ENCODE peak calls at places on chromosomes 4 and X, in nine cellular contexts. U is body of pancreas; H is upper lobe of right lung; Z is CD8-positive, alpha-beta T cell; S is spleen; R is left ventricle myocardium inferior; X is uterus; B is heart right ventricle; D is lung. L is an unnamed sample. For H3K4me1 and H3K9me3, the result is how much of the 10 kb centered on the place peaks cover.

GRCh38 chr4:102263024-102263787 is 82.1 kb downstream of the SLC39A8 start:
- DNase-seq in D (no peak), B (no peak), U (no peak), X (no peak), S (no peak), Z (no peak), H (no peak), R (no peak), L (no peak)

GRCh38 chr4:156581693-156582092 is 389.9 kb downstream of the PDGFC start:
- DNase-seq in X (no peak), S (no peak), U (no peak), H (no peak), R (no peak), Z (no peak), D (no peak), B (no peak), L (no peak)

GRCh38 chrX:41148553-41148952 is 63.3 kb downstream of the USP9X start:
- DNase-seq in H (no peak), U (no peak), S (no peak), X (no peak), D (no peak), Z (no peak), R (no peak), B (no peak), L (no peak)

GRCh38 chr4:80197132-80197573 is at the start of gene PRDM8:
- DNase-seq in B (no peak), Z (peak), D (no peak), U (no peak), X (no peak), S (peak), R (no peak), H (no peak), L (no peak)

GRCh38 chr4:55358668-55359067 is 12.6 kb downstream of the SRD5A3 start:
- DNase-seq in H (no peak), R (no peak), Z (no peak), B (no peak), X (no peak), D (no peak), S (no peak), U (no peak), L (no peak)

GRCh38 chrX:75892749-75893148 is 107.7 kb upstream of the MAGEE2 start:
- DNase-seq in S (no peak), H (no peak), U (no peak), B (no peak), Z (no peak), X (no peak), D (no peak), R (no peak), L (no peak)

GRCh38 chr4:40916218-40916555 is 166.4 kb downstream of the NSUN7 start:
- DNase-seq in B (no peak), R (no peak), D (no peak), U (no peak), X (no peak), H (no peak), Z (no peak), S (no peak), L (no peak)

GRCh38 chr4:68736813-68737212 is 66.4 kb upstream of the UGT2B15 start:
- DNase-seq in S (no peak), H (no peak), Z (no peak), X (no peak), B (no peak), U (no peak), D (no peak), R (no peak), L (no peak)

GRCh38 chr4:91243132-91243531 is 1060.6 kb upstream of the GRID2 start:
- DNase-seq in Z (no peak), U (no peak), X (no peak), B (peak), R (peak), S (no peak), H (peak), D (peak), L (no peak)

GRCh38 chrX:264634-265455 is 16.3 kb upstream of the PLCXD1 start:
- DNase-seq in H (peak), S (peak), X (no peak), Z (no peak), U (peak), R (no peak), B (no peak), D (no peak), L (no peak)
- H3K4me1 ChIP-seq in H (under half), S (under half), X (under half), Z (under half), U (under half), R (under half), B (under half), D (under half), L (under half)

GRCh38 chrX:66016905-66017658 is 22.8 kb downstream of the VSIG4 start:
- DNase-seq in H (no peak), D (no peak), R (no peak), B (no peak), S (no peak), X (no peak), U (no peak), Z (no peak), L (no peak)
- TF ChIP-seq CTCF in H (no peak), D (no peak), R (no peak), B (no peak), S (no peak), X (no peak), U (no peak), Z (no peak), L (no peak)

GRCh38 chr4:9946171-9946570 is 75.1 kb downstream of the SLC2A9 start:
- DNase-seq in Z (no peak), X (no peak), S (no peak), D (no peak), H (no peak), B (no peak), R (no peak), U (no peak), L (no peak)

GRCh38 chr4:9942139-9942538 is 79.2 kb downstream of the SLC2A9 start:
- DNase-seq in H (no peak), X (no peak), R (no peak), D (no peak), B (no peak), S (no peak), U (no peak), Z (no peak), L (no peak)

GRCh38 chr4:9943761-9944160 is 77.5 kb downstream of the SLC2A9 start:
- DNase-seq in Z (no peak), H (no peak), X (no peak), B (no peak), S (no peak), R (no peak), D (no peak), U (no peak), L (peak)

GRCh38 chr4:9942921-9943600 is 78.2 kb downstream of the SLC2A9 start:
- DNase-seq in H (no peak), S (no peak), R (no peak), Z (no peak), U (no peak), D (no peak), B (no peak), X (no peak), L (no peak)

GRCh38 chr4:9944431-9945425 is 76.6 kb downstream of the SLC2A9 start:
- DNase-seq in X (no peak), S (no peak), B (no peak), Z (no peak), H (no peak), U (no peak), R (no peak), D (no peak), L (peak)
- H3K9me3 ChIP-seq in X (under half), S (under half), B (under half), Z (under half), H (under half), U (under half), R (under half), D (under half), L (under half)

GRCh38 chr4:4642201-4643025 is 100.6 kb upstream of the STX18 start:
- DNase-seq in D (no peak), U (no peak), H (no peak), B (no peak), X (no peak), R (no peak), S (no peak), Z (no peak), L (no peak)

GRCh38 chr4:4647041-4647440 is 105.2 kb upstream of the STX18 start:
- DNase-seq in X (no peak), U (no peak), R (no peak), D (no peak), S (no peak), H (no peak), B (no peak), Z (no peak), L (no peak)

GRCh38 chr4:4641661-4642180 is 99.9 kb upstream of the STX18 start:
- DNase-seq in H (no peak), X (no peak), Z (no peak), U (no peak), D (no peak), B (no peak), R (no peak), S (no peak), L (no peak)

GRCh38 chr4:4643306-4643705 is 101.5 kb upstream of the STX18 start:
- DNase-seq in R (no peak), X (no peak), U (no peak), S (no peak), D (no peak), H (no peak), Z (no peak), B (no peak), L (no peak)

GRCh38 chr4:4645743-4646142 is 103.9 kb upstream of the STX18 start:
- DNase-seq in H (no peak), B (no peak), R (no peak), U (no peak), S (no peak), X (no peak), D (no peak), Z (no peak), L (no peak)
- H3K4me1 ChIP-seq in H (under half), B (under half), R (under half), U (under half), S (under half), X (under half), D (under half), Z (under half), L (under half)

GRCh38 chr4:163755013-163755412 is 260.5 kb downstream of the TMA16 start:
- DNase-seq in S (no peak), R (no peak), B (no peak), Z (no peak), H (no peak), U (no peak), X (no peak), D (no peak), L (no peak)
- TF ChIP-seq CTCF in S (peak), R (peak), B (no peak), Z (no peak), H (peak), U (no peak), X (no peak), D (no peak), L (peak)

GRCh38 chrX:73615022-73615421 is 52.0 kb downstream of the CHIC1 start:
- DNase-seq in R (no peak), S (no peak), B (no peak), X (no peak), H (no peak), U (no peak), D (no peak), Z (no peak), L (no peak)
- H3K9me3 ChIP-seq in R (under half), S (under half), B (under half), X (under half), H (under half), U (under half), D (under half), Z (under half), L (under half)

DNA sequence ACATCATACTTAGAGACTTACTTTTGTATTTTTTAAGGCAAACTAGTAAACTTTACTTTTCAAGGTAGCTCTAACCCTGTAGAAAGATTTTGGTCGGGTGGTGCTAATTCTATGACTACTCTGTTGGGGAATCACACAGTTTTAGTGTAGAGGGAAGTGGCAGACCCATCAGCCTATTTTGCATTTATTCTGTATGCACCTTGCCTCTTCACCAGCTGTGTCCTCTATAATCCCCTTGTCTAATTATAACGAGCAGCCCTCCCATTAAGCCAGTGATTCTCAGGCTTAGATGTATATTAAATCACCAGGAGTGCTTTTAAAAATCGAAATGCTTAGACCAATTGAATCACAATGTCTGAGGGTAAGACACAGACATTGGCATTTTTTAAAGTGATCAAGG is 78.1 kb downstream of the GALNT7 start:
- DNase-seq in D (no peak), U (no peak), B (no peak), X (no peak), S (no peak), Z (no peak), R (no peak), H (no peak), L (no peak)
- H3K4me1 ChIP-seq in D (under half), U (under half), B (under half), X (under half), S (under half), Z (under half), R (under half), H (under half), L (under half)

DNA sequence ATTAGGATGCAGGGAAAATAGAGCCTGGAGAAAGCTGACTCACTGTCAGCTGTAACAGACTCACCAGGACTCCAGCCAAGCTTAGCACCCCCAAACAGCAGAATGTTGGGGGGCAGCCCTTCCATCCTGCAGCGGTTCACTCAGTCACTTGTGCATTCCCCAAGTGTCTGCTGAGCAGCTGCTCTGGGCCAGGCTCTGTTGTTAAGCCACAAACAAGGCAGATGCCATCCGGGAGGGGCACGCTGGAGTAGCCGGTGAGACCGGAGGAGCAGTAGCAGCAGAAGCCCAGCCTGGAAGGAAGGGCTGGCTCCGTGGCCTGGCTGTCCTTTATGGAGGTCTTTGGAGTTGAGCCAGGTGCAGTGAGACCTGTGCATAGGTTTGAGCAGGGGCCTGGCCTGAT is 22.0 kb downstream of the CCNQ start:
- DNase-seq in R (no peak), H (no peak), Z (no peak), S (no peak), X (no peak), D (no peak), U (no peak), B (no peak), L (no peak)
- TF ChIP-seq CTCF in R (no peak), H (no peak), Z (no peak), S (no peak), X (no peak), D (no peak), U (no peak), B (no peak), L (no peak)

L was measured in right atrium auricular region.